ENCODE peak calls at places on chromosomes 7 and 10, in six cellular contexts. S is iris pigment epithelial cell, Y is nephron progenitor cell, T is HEK293T, Z is Daoy, U is OCI-LY7. F is an unnamed sample.

GRCh38 chr7:88243345-88243909 is 23.6 kb upstream of the SRI start:
- DNase-seq in S (peak), Y (no peak), T (peak), Z (no peak), U (peak), F (peak)

GRCh38 chr7:2628891-2629290 is 2.9 kb upstream of the TTYH3 start:
- DNase-seq in S (no peak), Y (no peak), T (no peak), Z (no peak), U (no peak), F (no peak)

GRCh38 chr10:5537684-5538083 is 12.9 kb downstream of the CALML3 start:
- DNase-seq in S (no peak), Y (no peak), T (no peak), Z (no peak), U (no peak), F (no peak)

GRCh38 chr10:29056729-29057128 is 232.1 kb upstream of the LYZL1 start:
- DNase-seq in S (no peak), Y (no peak), T (no peak), Z (no peak), U (no peak), F (no peak)

GRCh38 chr7:120039138-120039537 is 233.8 kb upstream of the KCND2 start:
- DNase-seq in S (no peak), Y (no peak), T (no peak), Z (no peak), U (no peak), F (no peak)

GRCh38 chr7:24718977-24719491 is 38.2 kb downstream of the GSDME start:
- DNase-seq in S (no peak), Y (no peak), T (no peak), Z (no peak), U (peak), F (no peak)

GRCh38 chr7:107277331-107277730 is 108.5 kb downstream of the HBP1 start:
- DNase-seq in S (peak), Y (no peak), T (no peak), Z (no peak), U (no peak), F (no peak)

GRCh38 chr7:113561446-113561845 is 357.4 kb downstream of the PPP1R3A start:
- DNase-seq in S (peak), Y (no peak), T (no peak), Z (no peak), U (no peak), F (peak)

GRCh38 chr7:44791278-44792219 is 4.9 kb upstream of the PPIA start:
- DNase-seq in S (peak), Y (no peak), T (no peak), Z (no peak), U (no peak), F (peak)

GRCh38 chr10:84234508-84234907 is 6.8 kb downstream of the LRIT1 start:
- DNase-seq in S (no peak), Y (no peak), T (no peak), Z (no peak), U (no peak), F (no peak)

GRCh38 chr10:76350583-76350982 is 919.2 kb downstream of the LRMDA start:
- DNase-seq in S (no peak), Y (no peak), T (no peak), Z (no peak), U (no peak), F (no peak)

GRCh38 chr7:155345490-155345889 is 47.8 kb downstream of the INSIG1 start:
- DNase-seq in S (no peak), Y (no peak), T (no peak), Z (no peak), U (no peak), F (no peak)

GRCh38 chr10:3065622-3066021 is 1.7 kb upstream of the PFKP start:
- DNase-seq in S (no peak), Y (no peak), T (no peak), Z (no peak), U (no peak), F (no peak)

GRCh38 chr10:69914373-69915268 is 112.9 kb downstream of the COL13A1 start:
- DNase-seq in S (peak), Y (peak), T (peak), Z (peak), U (peak), F (peak)

GRCh38 chr10:77798940-77799339 is 127.6 kb downstream of the DLG5 start:
- DNase-seq in S (peak), Y (no peak), T (no peak), Z (no peak), U (no peak), F (no peak)

GRCh38 chr7:47991741-47992311 is 12.4 kb upstream of the HUS1 start:
- DNase-seq in S (peak), Y (peak), T (peak), Z (peak), U (peak), F (peak)

GRCh38 chr7:778968-779451 is 51.9 kb upstream of the PRKAR1B start:
- DNase-seq in S (no peak), Y (no peak), T (no peak), Z (no peak), U (no peak), F (no peak)

GRCh38 chr10:52486840-52487611 is 172.9 kb downstream of the DKK1 start:
- DNase-seq in S (peak), Y (no peak), T (no peak), Z (peak), U (no peak), F (peak)

GRCh38 chr10:94102436-94102835 is 108.7 kb downstream of the PLCE1 start:
- DNase-seq in S (no peak), Y (no peak), T (no peak), Z (no peak), U (no peak), F (no peak)

GRCh38 chr10:69125554-69125953 is 1.6 kb downstream of the VPS26A start:
- DNase-seq in S (no peak), Y (no peak), T (no peak), Z (no peak), U (no peak), F (no peak)

GRCh38 chr10:46309511-46310142 is 22.8 kb downstream of the ANTXRL start:
- DNase-seq in S (no peak), Y (no peak), T (no peak), Z (no peak), U (no peak), F (no peak)

GRCh38 chr7:90626011-90626410 is 29.9 kb downstream of the CDK14 start:
- DNase-seq in S (peak), Y (no peak), T (no peak), Z (peak), U (no peak), F (peak)

GRCh38 chr10:32958085-32958991 is at the start of gene ITGB1:
- DNase-seq in S (peak), Y (peak), T (peak), Z (peak), U (peak), F (peak)

GRCh38 chr7:18429547-18429946 is 66.0 kb upstream of the HDAC9 start:
- DNase-seq in S (peak), Y (no peak), T (no peak), Z (no peak), U (no peak), F (peak)

GRCh38 chr7:72336887-72337821 is 75.0 kb downstream of the CALN1 start:
- DNase-seq in S (no peak), Y (peak), T (no peak), Z (no peak), U (no peak), F (no peak)

GRCh38 chr7:82288769-82289535 is 154.6 kb downstream of the CACNA2D1 start:
- DNase-seq in S (peak), Y (no peak), T (no peak), Z (no peak), U (no peak), F (peak)

GRCh38 chr10:26430641-26431163 is 7.4 kb upstream of the APBB1IP start:
- DNase-seq in S (no peak), Y (no peak), T (no peak), Z (no peak), U (peak), F (no peak)

GRCh38 chr10:123146892-123147634 is 873 bp upstream of the HMX2 start:
- DNase-seq in S (no peak), Y (no peak), T (no peak), Z (no peak), U (no peak), F (no peak)

GRCh38 chr10:71398991-71399375 is 2.3 kb downstream of the CDH23 start:
- DNase-seq in S (no peak), Y (no peak), T (no peak), Z (no peak), U (no peak), F (no peak)

GRCh38 chr7:1964913-1965578 is 267.7 kb downstream of the MAD1L1 start:
- DNase-seq in S (no peak), Y (no peak), T (no peak), Z (no peak), U (no peak), F (no peak)

GRCh38 chr7:115471891-115472290 is 550.0 kb downstream of the MDFIC start:
- DNase-seq in S (peak), Y (no peak), T (no peak), Z (peak), U (no peak), F (peak)

GRCh38 chr10:52568309-52568708 is 204.3 kb downstream of the MBL2 start:
- DNase-seq in S (peak), Y (no peak), T (no peak), Z (no peak), U (no peak), F (no peak)

GRCh38 chr10:124680675-124681074 is 63.5 kb downstream of the FAM53B start:
- DNase-seq in S (peak), Y (no peak), T (no peak), Z (no peak), U (no peak), F (peak)

GRCh38 chr7:151631149-151631967 is 111.7 kb upstream of the RHEB start:
- DNase-seq in S (peak), Y (no peak), T (peak), Z (peak), U (peak), F (no peak)

GRCh38 chr7:55245271-55245723 is 119.8 kb upstream of the LANCL2 start:
- DNase-seq in S (peak), Y (no peak), T (no peak), Z (peak), U (no peak), F (peak)